ENCODE peak calls at places on chromosomes 16 and 17, in four cellular contexts. Y is GM04504; D is NCI-H1436; U is CD8-positive, alpha-beta memory T cell. K is an unnamed sample.

GRCh38 chr16:75761111-75761510 is 34.8 kb upstream of the CPHXL start:
- DNase-seq in Y (no peak), D (no peak), U (no peak), K (no peak)

GRCh38 chr16:66382966-66383299 is 16.4 kb downstream of the CDH5 start:
- DNase-seq in U (no peak), D (no peak), Y (no peak), K (peak)

GRCh38 chr16:30092373-30093010 is 768 bp upstream of the TBX6 start:
- DNase-seq in U (peak), Y (no peak), D (peak), K (no peak)

GRCh38 chr16:84881702-84882521 is 62.1 kb downstream of the CRISPLD2 start:
- DNase-seq in D (no peak), Y (peak), U (no peak), K (peak)

GRCh38 chr17:83067071-83067717 is 12.2 kb upstream of the METRNL start:
- DNase-seq in D (no peak), U (no peak), Y (no peak), K (no peak)

GRCh38 chr17:59812139-59812538 is 80.6 kb downstream of the TUBD1 start:
- DNase-seq in Y (no peak), D (no peak), U (no peak), K (no peak)

GRCh38 chr16:81556715-81557284 is 112.2 kb downstream of the CMIP start:
- DNase-seq in D (no peak), Y (peak), U (no peak), K (no peak)

GRCh38 chr17:233473-233941 is 52.1 kb upstream of the DOC2B start:
- DNase-seq in Y (no peak), U (no peak), D (no peak), K (no peak)

GRCh38 chr16:21589551-21589950 is 9.8 kb upstream of the METTL9 start:
- DNase-seq in U (no peak), D (no peak), Y (no peak), K (no peak)

GRCh38 chr16:88464447-88465318 is 11.6 kb downstream of the ZFPM1 start:
- DNase-seq in D (no peak), U (no peak), Y (no peak), K (no peak)

GRCh38 chr17:66964930-66965800 is 658 bp downstream of the CACNG4 start:
- DNase-seq in D (peak), Y (no peak), U (no peak), K (no peak)

GRCh38 chr17:63675231-63675606 is 24.7 kb downstream of the LIMD2 start:
- DNase-seq in D (no peak), Y (no peak), U (no peak), K (no peak)

GRCh38 chr17:17028878-17029535 is 13.2 kb upstream of the MPRIP start:
- DNase-seq in Y (no peak), D (no peak), U (no peak), K (no peak)

GRCh38 chr17:596763-597644 is 117.6 kb downstream of the VPS53 start:
- DNase-seq in Y (no peak), D (no peak), U (no peak), K (no peak)

GRCh38 chr16:751152-752007 is 9.2 kb upstream of the MSLN start:
- DNase-seq in D (no peak), U (no peak), Y (no peak), K (no peak)

GRCh38 chr17:42623732-42624596 is 14.5 kb downstream of the TUBG1 start:
- DNase-seq in D (peak), Y (no peak), U (no peak), K (no peak)

GRCh38 chr16:57670206-57670605 is 2.1 kb downstream of the ADGRG3 start:
- DNase-seq in D (no peak), Y (no peak), U (no peak), K (no peak)